ENCODE peak calls at places on chromosome 2, in eight cellular contexts. One of them, this sample, is unnamed.

GRCh38 chr2:238157506-238158017 is 1.2 kb upstream of the ERFE start:
- DNase-seq in substantia nigra: no peak
- DNase-seq in ascending aorta: no peak
- DNase-seq in H9: no peak
- DNase-seq in testis: no peak
- DNase-seq in GM23248: no peak
- DNase-seq in A549: no peak
- DNase-seq in astrocyte: no peak
- DNase-seq in this sample: no peak

GRCh38 chr2:54081574-54081973 is 33.8 kb upstream of the ACYP2 start:
- DNase-seq in astrocyte: peak
- DNase-seq in H9: no peak
- DNase-seq in ascending aorta: no peak
- DNase-seq in GM23248: no peak
- DNase-seq in testis: no peak
- DNase-seq in A549: no peak
- DNase-seq in substantia nigra: no peak
- DNase-seq in this sample: no peak

GRCh38 chr2:232230557-232230956 is 148.0 kb upstream of the ALPP start:
- DNase-seq in GM23248: peak
- DNase-seq in ascending aorta: no peak
- DNase-seq in A549: peak
- DNase-seq in H9: peak
- DNase-seq in astrocyte: no peak
- DNase-seq in substantia nigra: no peak
- DNase-seq in testis: peak
- DNase-seq in this sample: no peak

GRCh38 chr2:85066874-85067351 is 66.3 kb upstream of the TCF7L1 start:
- DNase-seq in astrocyte: peak
- DNase-seq in GM23248: peak
- DNase-seq in ascending aorta: peak
- DNase-seq in H9: peak
- DNase-seq in substantia nigra: peak
- DNase-seq in A549: peak
- DNase-seq in testis: peak
- DNase-seq in this sample: peak

GRCh38 chr2:62785810-62786593 is 80.5 kb downstream of the EHBP1 start:
- DNase-seq in ascending aorta: no peak
- DNase-seq in GM23248: peak
- DNase-seq in substantia nigra: no peak
- DNase-seq in astrocyte: peak
- DNase-seq in H9: no peak
- DNase-seq in testis: no peak
- DNase-seq in A549: peak
- DNase-seq in this sample: no peak

GRCh38 chr2:224328798-224329197 is 73.1 kb downstream of the FAM124B start:
- DNase-seq in testis: no peak
- DNase-seq in A549: no peak
- DNase-seq in astrocyte: no peak
- DNase-seq in GM23248: no peak
- DNase-seq in substantia nigra: no peak
- DNase-seq in H9: no peak
- DNase-seq in ascending aorta: no peak
- DNase-seq in this sample: no peak

GRCh38 chr2:85873679-85874078 is 15.1 kb downstream of the ST3GAL5 start:
- DNase-seq in ascending aorta: peak
- DNase-seq in testis: no peak
- DNase-seq in substantia nigra: no peak
- DNase-seq in H9: no peak
- DNase-seq in GM23248: peak
- DNase-seq in A549: no peak
- DNase-seq in astrocyte: no peak
- DNase-seq in this sample: no peak

GRCh38 chr2:189115126-189115525 is 64.4 kb downstream of the COL5A2 start:
- DNase-seq in GM23248: peak
- DNase-seq in A549: no peak
- DNase-seq in H9: no peak
- DNase-seq in astrocyte: no peak
- DNase-seq in ascending aorta: no peak
- DNase-seq in testis: no peak
- DNase-seq in substantia nigra: no peak
- DNase-seq in this sample: no peak

GRCh38 chr2:109238580-109238979 is 109.6 kb downstream of the SH3RF3 start:
- DNase-seq in H9: no peak
- DNase-seq in ascending aorta: peak
- DNase-seq in A549: no peak
- DNase-seq in testis: peak
- DNase-seq in GM23248: peak
- DNase-seq in astrocyte: peak
- DNase-seq in substantia nigra: no peak
- DNase-seq in this sample: no peak

GRCh38 chr2:10717630-10718029 is 3.8 kb upstream of the ATP6V1C2 start:
- DNase-seq in ascending aorta: peak
- DNase-seq in H9: no peak
- DNase-seq in GM23248: peak
- DNase-seq in substantia nigra: no peak
- DNase-seq in astrocyte: peak
- DNase-seq in testis: no peak
- DNase-seq in A549: no peak
- DNase-seq in this sample: no peak

GRCh38 chr2:219611306-219611705 is 13.6 kb downstream of the STK11IP start:
- DNase-seq in H9: no peak
- DNase-seq in ascending aorta: no peak
- DNase-seq in substantia nigra: no peak
- DNase-seq in testis: no peak
- DNase-seq in astrocyte: no peak
- DNase-seq in A549: no peak
- DNase-seq in GM23248: no peak
- DNase-seq in this sample: no peak

GRCh38 chr2:66570471-66570870 is 135.5 kb downstream of the MEIS1 start:
- DNase-seq in astrocyte: no peak
- DNase-seq in ascending aorta: no peak
- DNase-seq in substantia nigra: no peak
- DNase-seq in GM23248: no peak
- DNase-seq in A549: no peak
- DNase-seq in testis: no peak
- DNase-seq in H9: no peak
- DNase-seq in this sample: no peak

GRCh38 chr2:28269019-28269784 is 123.5 kb upstream of the FOSL2 start:
- DNase-seq in astrocyte: peak
- DNase-seq in substantia nigra: no peak
- DNase-seq in A549: peak
- DNase-seq in ascending aorta: no peak
- DNase-seq in GM23248: no peak
- DNase-seq in testis: peak
- DNase-seq in H9: no peak
- DNase-seq in this sample: no peak

GRCh38 chr2:47070920-47071824 is 83.9 kb downstream of the STPG4 start:
- DNase-seq in astrocyte: peak
- DNase-seq in H9: no peak
- DNase-seq in testis: peak
- DNase-seq in GM23248: peak
- DNase-seq in A549: peak
- DNase-seq in substantia nigra: peak
- DNase-seq in ascending aorta: peak
- DNase-seq in this sample: peak

GRCh38 chr2:176830362-176830761 is 382.2 kb upstream of the HNRNPA3 start:
- DNase-seq in ascending aorta: no peak
- DNase-seq in substantia nigra: no peak
- DNase-seq in A549: peak
- DNase-seq in H9: peak
- DNase-seq in GM23248: peak
- DNase-seq in astrocyte: no peak
- DNase-seq in testis: no peak
- DNase-seq in this sample: no peak

GRCh38 chr2:133489641-133490411 is 78.4 kb downstream of the NCKAP5 start:
- DNase-seq in testis: peak
- DNase-seq in H9: no peak
- DNase-seq in GM23248: peak
- DNase-seq in substantia nigra: no peak
- DNase-seq in ascending aorta: peak
- DNase-seq in astrocyte: peak
- DNase-seq in A549: no peak
- DNase-seq in this sample: peak

GRCh38 chr2:237012577-237013237 is 73.0 kb upstream of the COPS8 start:
- DNase-seq in ascending aorta: no peak
- DNase-seq in GM23248: no peak
- DNase-seq in astrocyte: peak
- DNase-seq in A549: no peak
- DNase-seq in testis: no peak
- DNase-seq in H9: no peak
- DNase-seq in substantia nigra: no peak
- DNase-seq in this sample: no peak

GRCh38 chr2:10493636-10494281 is 45.6 kb upstream of the ODC1 start:
- DNase-seq in H9: no peak
- DNase-seq in A549: peak
- DNase-seq in astrocyte: peak
- DNase-seq in ascending aorta: no peak
- DNase-seq in substantia nigra: no peak
- DNase-seq in GM23248: peak
- DNase-seq in testis: no peak
- DNase-seq in this sample: no peak

GRCh38 chr2:33672389-33672788 is 73.3 kb upstream of the FAM98A start:
- DNase-seq in astrocyte: no peak
- DNase-seq in testis: no peak
- DNase-seq in GM23248: no peak
- DNase-seq in ascending aorta: no peak
- DNase-seq in A549: no peak
- DNase-seq in H9: no peak
- DNase-seq in substantia nigra: no peak
- DNase-seq in this sample: no peak

GRCh38 chr2:102310964-102311640 is at the start of gene IL1RL1:
- DNase-seq in substantia nigra: no peak
- DNase-seq in ascending aorta: no peak
- DNase-seq in astrocyte: no peak
- DNase-seq in H9: no peak
- DNase-seq in GM23248: no peak
- DNase-seq in testis: no peak
- DNase-seq in A549: no peak
- DNase-seq in this sample: no peak
- H3K27ac ChIP-seq in substantia nigra: no peak
- H3K27ac ChIP-seq in ascending aorta: no peak
- H3K27ac ChIP-seq in astrocyte: peak
- H3K27ac ChIP-seq in H9: no peak
- H3K27ac ChIP-seq in GM23248: no peak
- H3K27ac ChIP-seq in testis: no peak
- H3K27ac ChIP-seq in A549: no peak
- H3K27ac ChIP-seq in this sample: peak

GRCh38 chr2:169011698-169012097 is 19.4 kb downstream of the ABCB11 start:
- DNase-seq in A549: no peak
- DNase-seq in substantia nigra: no peak
- DNase-seq in H9: no peak
- DNase-seq in testis: no peak
- DNase-seq in ascending aorta: no peak
- DNase-seq in astrocyte: no peak
- DNase-seq in GM23248: no peak
- DNase-seq in this sample: no peak
- H3K27ac ChIP-seq in A549: peak
- H3K27ac ChIP-seq in substantia nigra: no peak
- H3K27ac ChIP-seq in H9: no peak
- H3K27ac ChIP-seq in testis: no peak
- H3K27ac ChIP-seq in ascending aorta: no peak
- H3K27ac ChIP-seq in astrocyte: peak
- H3K27ac ChIP-seq in GM23248: no peak
- H3K27ac ChIP-seq in this sample: peak

DNA sequence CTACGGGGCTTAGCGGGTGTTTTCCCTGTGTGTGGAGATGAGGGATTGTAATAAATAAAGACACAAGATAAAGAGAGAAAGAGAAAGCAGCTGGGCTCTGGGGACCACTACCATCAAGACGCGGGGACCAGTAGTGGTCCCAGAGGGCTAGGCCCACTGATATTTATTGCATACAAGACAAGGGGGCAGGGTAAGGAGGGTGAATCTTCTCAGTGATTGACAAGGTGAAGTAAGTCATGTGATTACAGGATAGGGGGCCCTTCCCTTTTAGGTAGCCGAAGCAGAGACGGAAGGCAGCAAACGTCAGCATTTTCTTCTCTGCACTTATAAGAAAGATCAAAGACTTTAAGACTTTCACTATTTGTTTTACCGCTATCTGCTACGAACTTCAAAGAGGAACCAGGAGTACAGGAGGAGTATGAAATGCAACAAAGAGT is 4.5 kb upstream of the GAL3ST2 start:
- DNase-seq in H9: peak
- DNase-seq in testis: no peak
- DNase-seq in A549: no peak
- DNase-seq in GM23248: no peak
- DNase-seq in ascending aorta: no peak
- DNase-seq in astrocyte: no peak
- DNase-seq in substantia nigra: no peak
- DNase-seq in this sample: no peak
- H3K27ac ChIP-seq in H9: no peak
- H3K27ac ChIP-seq in testis: no peak
- H3K27ac ChIP-seq in A549: no peak
- H3K27ac ChIP-seq in GM23248: no peak
- H3K27ac ChIP-seq in ascending aorta: no peak
- H3K27ac ChIP-seq in astrocyte: no peak
- H3K27ac ChIP-seq in substantia nigra: no peak
- H3K27ac ChIP-seq in this sample: no peak

GRCh38 chr2:166899676-166900075 is 11.4 kb downstream of the XIRP2 start:
- DNase-seq in GM23248: no peak
- DNase-seq in testis: no peak
- DNase-seq in substantia nigra: no peak
- DNase-seq in ascending aorta: no peak
- DNase-seq in A549: no peak
- DNase-seq in H9: no peak
- DNase-seq in astrocyte: no peak
- DNase-seq in this sample: no peak

GRCh38 chr2:166891727-166892126 is 3.4 kb downstream of the XIRP2 start:
- DNase-seq in A549: no peak
- DNase-seq in astrocyte: no peak
- DNase-seq in testis: no peak
- DNase-seq in substantia nigra: no peak
- DNase-seq in GM23248: no peak
- DNase-seq in ascending aorta: no peak
- DNase-seq in H9: no peak
- DNase-seq in this sample: no peak

GRCh38 chr2:166897666-166898065 is 9.4 kb downstream of the XIRP2 start:
- DNase-seq in substantia nigra: no peak
- DNase-seq in astrocyte: no peak
- DNase-seq in A549: no peak
- DNase-seq in testis: no peak
- DNase-seq in GM23248: no peak
- DNase-seq in H9: no peak
- DNase-seq in ascending aorta: no peak
- DNase-seq in this sample: no peak

GRCh38 chr2:166892397-166892796 is 4.1 kb downstream of the XIRP2 start:
- DNase-seq in substantia nigra: no peak
- DNase-seq in ascending aorta: no peak
- DNase-seq in A549: no peak
- DNase-seq in astrocyte: no peak
- DNase-seq in testis: no peak
- DNase-seq in H9: peak
- DNase-seq in GM23248: no peak
- DNase-seq in this sample: no peak

DNA sequence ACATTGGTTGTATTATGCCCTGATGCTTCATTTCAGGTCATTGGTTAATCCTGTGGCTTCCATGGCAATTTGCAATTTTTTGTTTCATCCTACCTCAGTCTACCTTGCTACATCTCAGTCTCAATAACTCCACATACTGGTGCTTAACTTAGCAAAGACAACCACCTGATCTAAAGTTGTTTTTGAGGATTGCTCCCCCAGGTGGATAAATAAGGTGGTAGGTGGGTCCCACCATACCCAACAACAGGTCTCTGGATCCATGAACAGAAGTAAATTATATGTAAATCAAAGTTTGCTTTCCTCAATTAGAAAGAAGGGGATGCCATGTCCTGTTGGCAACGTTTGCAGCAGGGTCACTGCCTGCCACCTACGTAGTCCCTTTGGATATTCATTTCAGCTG is 7.0 kb downstream of the XIRP2 start:
- DNase-seq in GM23248: no peak
- DNase-seq in astrocyte: no peak
- DNase-seq in testis: no peak
- DNase-seq in H9: no peak
- DNase-seq in substantia nigra: no peak
- DNase-seq in ascending aorta: no peak
- DNase-seq in A549: no peak
- DNase-seq in this sample: no peak
- H3K27ac ChIP-seq in GM23248: no peak
- H3K27ac ChIP-seq in astrocyte: no peak
- H3K27ac ChIP-seq in testis: no peak
- H3K27ac ChIP-seq in H9: no peak
- H3K27ac ChIP-seq in substantia nigra: no peak
- H3K27ac ChIP-seq in ascending aorta: no peak
- H3K27ac ChIP-seq in A549: no peak
- H3K27ac ChIP-seq in this sample: no peak

This sample was measured in heart right ventricle.